ENCODE peak calls at places on chromosomes 16 and 17, in seven cellular contexts. S, N, K, Z, P, U and T are unnamed samples.

GRCh38 chr17:43840814-43841213 is 6.2 kb upstream of the CD300LG start:
- DNase-seq in S (peak; percentile 82), N (no peak), K (no peak), Z (no peak), P (peak; percentile 61), U (no peak), T (no peak)

GRCh38 chr16:88380099-88380498 is 2.7 kb upstream of the ZNF469 start:
- DNase-seq in S (no peak), N (no peak), K (no peak), Z (no peak), P (no peak), U (no peak), T (no peak)

GRCh38 chr17:19325542-19325941 is 37.0 kb downstream of the B9D1 start:
- DNase-seq in S (no peak), N (no peak), K (no peak), Z (no peak), P (no peak), U (no peak), T (no peak)

GRCh38 chr17:36877774-36878173 is 59.5 kb upstream of the LHX1 start:
- DNase-seq in S (no peak), N (no peak), K (no peak), Z (no peak), P (no peak), U (no peak), T (no peak)

GRCh38 chr16:55625843-55626242 is 29.9 kb upstream of the SLC6A2 start:
- DNase-seq in S (no peak), N (no peak), K (no peak), Z (no peak), P (no peak), U (no peak), T (no peak)

GRCh38 chr16:30491229-30491628 is 18.7 kb downstream of the ITGAL start:
- DNase-seq in S (no peak), N (no peak), K (no peak), Z (no peak), P (no peak), U (no peak), T (no peak)

GRCh38 chr16:12771341-12771798 is 32.3 kb downstream of the CPPED1 start:
- DNase-seq in S (no peak), N (no peak), K (no peak), Z (no peak), P (peak; percentile 52), U (no peak), T (no peak)

GRCh38 chr16:85284138-85284897 is 172.0 kb upstream of the CIBAR2 start:
- DNase-seq in S (no peak), N (no peak), K (no peak), Z (no peak), P (no peak), U (no peak), T (no peak)

GRCh38 chr16:87053016-87053982 is 263.9 kb downstream of the C16orf95 start:
- DNase-seq in S (no peak), N (peak; percentile 76), K (no peak), Z (peak; percentile 67), P (no peak), U (no peak), T (no peak)

GRCh38 chr17:28173071-28173561 is 130.6 kb downstream of the NLK start:
- DNase-seq in S (no peak), N (peak; percentile 65), K (no peak), Z (no peak), P (no peak), U (no peak), T (no peak)

GRCh38 chr16:14672403-14672971 is 21.6 kb downstream of the PLA2G10 start:
- DNase-seq in S (no peak), N (no peak), K (no peak), Z (no peak), P (peak; percentile 16), U (peak; percentile 72), T (no peak)

GRCh38 chr17:49342575-49342936 is 19.5 kb downstream of the ZNF652 start:
- DNase-seq in S (no peak), N (no peak), K (no peak), Z (no peak), P (no peak), U (no peak), T (no peak)

GRCh38 chr17:64662774-64663367 is 764 bp upstream of the SMURF2 start:
- DNase-seq in S (no peak), N (no peak), K (peak; percentile 82), Z (peak; percentile 43), P (no peak), U (no peak), T (no peak)

GRCh38 chr17:56642424-56642823 is 48.9 kb downstream of the NOG start:
- DNase-seq in S (no peak), N (no peak), K (no peak), Z (no peak), P (no peak), U (no peak), T (no peak)

GRCh38 chr17:82882715-82883446 is 43.1 kb upstream of the ZNF750 start:
- DNase-seq in S (no peak), N (no peak), K (no peak), Z (no peak), P (no peak), U (no peak), T (no peak)

GRCh38 chr17:66448008-66448644 is 145.7 kb downstream of the PRKCA start:
- DNase-seq in S (no peak), N (no peak), K (no peak), Z (no peak), P (peak; percentile 41), U (no peak), T (no peak)

GRCh38 chr17:66450008-66450856 is 147.8 kb downstream of the PRKCA start:
- DNase-seq in S (no peak), N (no peak), K (no peak), Z (no peak), P (peak; percentile 36), U (no peak), T (no peak)

GRCh38 chr17:66450857-66451158 is 148.4 kb downstream of the PRKCA start:
- DNase-seq in S (no peak), N (no peak), K (no peak), Z (no peak), P (no peak), U (no peak), T (no peak)

GRCh38 chr17:66449418-66449977 is 147.1 kb downstream of the PRKCA start:
- DNase-seq in S (no peak), N (no peak), K (no peak), Z (no peak), P (no peak), U (no peak), T (no peak)

GRCh38 chr17:66451188-66452149 is 149.1 kb downstream of the PRKCA start:
- DNase-seq in S (peak; percentile 85), N (peak; percentile 70), K (no peak), Z (peak; percentile 74), P (peak; percentile 89), U (no peak), T (no peak)
- TF ChIP-seq CTCF in S (peak; percentile 71), N (peak; percentile 54), K (peak; percentile 52), Z (peak; percentile 61), P (peak; percentile 92), U (peak; percentile 13), T (no peak)

DNA sequence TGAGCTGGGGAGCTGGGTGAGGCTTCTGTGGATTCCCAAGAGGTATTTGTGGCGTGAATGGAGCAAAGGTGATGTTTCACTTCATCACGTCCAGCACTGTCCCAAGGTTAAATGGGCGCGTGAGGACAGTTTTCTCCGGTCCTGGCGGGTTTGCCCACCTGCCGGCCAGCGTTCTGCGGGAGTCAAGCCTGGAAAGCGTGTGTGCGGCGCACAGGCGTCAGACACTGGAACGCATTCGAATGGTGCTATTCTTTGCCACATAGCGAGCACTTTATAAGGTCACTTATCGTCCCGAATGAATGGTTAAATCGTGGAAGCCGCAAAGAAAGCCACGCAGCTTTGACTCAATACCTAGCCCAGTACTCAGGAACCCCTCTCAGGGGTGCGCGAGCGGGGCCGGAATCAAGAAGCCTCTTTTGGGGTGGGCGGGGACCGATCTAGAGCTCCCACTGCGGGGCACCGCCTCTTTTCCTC is 446 bp upstream of the PSMD11 start:
- DNase-seq in S (no peak), N (no peak), K (no peak), Z (no peak), P (no peak), U (no peak), T (no peak)
- H3K27ac ChIP-seq in S (no peak overlapping the region), N (peak overlapping the region; percentile 49), K (no peak overlapping the region), Z (no peak overlapping the region), P (no peak overlapping the region), U (no peak overlapping the region), T (no peak overlapping the region)

DNA sequence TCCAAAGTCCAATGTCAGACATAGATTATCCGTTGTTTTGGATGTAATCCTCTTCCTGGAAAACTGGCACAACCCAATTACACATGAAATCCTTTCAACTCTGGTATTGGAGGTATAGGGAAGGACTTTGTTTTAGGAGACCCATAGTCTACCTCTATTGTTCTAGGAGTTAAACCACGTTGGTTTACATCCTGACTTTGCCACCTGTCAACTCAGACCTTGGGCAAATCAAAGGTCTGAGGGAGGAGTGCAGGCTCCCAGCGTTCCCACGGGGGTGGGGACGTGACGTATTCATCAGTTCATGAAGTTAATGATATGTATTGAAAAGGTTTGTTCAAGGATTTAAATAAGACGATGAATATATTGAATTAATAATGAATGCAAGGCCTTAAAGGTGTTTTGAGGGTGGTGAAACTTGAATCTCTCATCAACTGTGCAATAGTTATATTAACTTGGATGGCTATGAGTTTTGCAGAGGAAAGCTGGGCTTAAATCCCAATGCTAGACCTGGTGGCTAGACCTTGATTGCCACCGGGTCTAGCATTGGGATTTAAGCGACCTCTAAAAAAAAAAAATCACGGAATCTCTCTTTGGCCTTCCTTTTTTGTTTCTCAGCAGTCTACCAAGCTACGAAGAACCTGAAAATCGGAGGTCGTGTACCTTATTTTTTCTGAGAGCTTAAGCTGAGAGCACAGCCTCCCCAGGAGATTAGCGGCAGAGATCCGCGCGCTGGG is 744 bp upstream of the NF1 start:
- DNase-seq in S (no peak), N (no peak), K (no peak), Z (no peak), P (peak; percentile 63), U (no peak), T (no peak)
- TF ChIP-seq SIN3A in S (no peak), N (no peak), K (no peak), Z (no peak), P (no peak), U (no peak), T (no peak)

GRCh38 chr17:74089869-74090464 is 113.5 kb upstream of the RPL38 start:
- DNase-seq in S (peak; percentile 63), N (peak; percentile 71), K (peak; percentile 66), Z (peak; percentile 93), P (peak; percentile 68), U (peak; percentile 11), T (peak; percentile 35)

GRCh38 chr17:74086992-74087391 is 116.5 kb upstream of the RPL38 start:
- DNase-seq in S (no peak), N (no peak), K (no peak), Z (no peak), P (no peak), U (no peak), T (no peak)

GRCh38 chr17:74083321-74083720 is 120.2 kb upstream of the RPL38 start:
- DNase-seq in S (no peak), N (no peak), K (no peak), Z (no peak), P (no peak), U (no peak), T (no peak)

GRCh38 chr17:74080936-74081335 is 122.5 kb upstream of the RPL38 start:
- DNase-seq in S (no peak), N (no peak), K (no peak), Z (no peak), P (no peak), U (no peak), T (no peak)

DNA sequence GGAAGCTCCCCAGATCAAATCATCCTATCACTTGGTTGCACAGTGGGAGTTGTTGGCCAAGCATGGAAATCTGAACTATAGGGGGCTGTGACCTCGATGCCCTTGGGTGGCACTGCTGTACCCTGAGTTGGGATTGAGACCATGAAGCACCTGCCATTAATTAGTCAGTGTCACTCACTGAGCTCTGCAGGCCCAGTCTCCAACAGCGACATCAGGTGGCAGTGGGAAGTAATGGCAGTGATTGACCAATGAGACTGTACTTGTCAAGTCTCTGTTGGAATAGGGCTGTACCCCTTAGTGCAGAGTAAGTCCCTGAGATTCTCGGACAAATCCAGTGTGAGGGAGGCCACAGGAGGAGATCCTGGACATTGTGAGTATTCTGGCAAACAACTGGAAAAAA is 118.0 kb upstream of the RPL38 start:
- DNase-seq in S (no peak), N (peak; percentile 34), K (peak; percentile 37), Z (peak; percentile 67), P (no peak), U (no peak), T (no peak)
- TF ChIP-seq CTCF in S (peak; percentile 19), N (peak; percentile 59), K (peak; percentile 79), Z (peak; percentile 72), P (peak; percentile 48), U (peak; percentile 12), T (no peak)